ENCODE peak calls at places on chromosomes 2 and 18, in seven cellular contexts. One of them, this sample, is unnamed.

GRCh38 chr2:161077367-161078210 is 82.6 kb upstream of the TANK start:
- DNase-seq in GDM1: peak
- DNase-seq in left ventricle myocardium superior: no peak
- DNase-seq in stimulated activated CD4-positive, alpha-beta T cell treated with anti-CD3 and anti-CD28 coated beads, Interleukin-15, amount 100 ng/mL, for 24 hours: peak
- DNase-seq in T-helper 2 cell: peak
- DNase-seq in type B pancreatic cell: no peak
- DNase-seq in osteocyte: no peak
- DNase-seq in this sample: peak

GRCh38 chr2:238456966-238457926 is 30.5 kb downstream of the ASB1 start:
- DNase-seq in GDM1: no peak
- DNase-seq in left ventricle myocardium superior: no peak
- DNase-seq in stimulated activated CD4-positive, alpha-beta T cell treated with anti-CD3 and anti-CD28 coated beads, Interleukin-15, amount 100 ng/mL, for 24 hours: no peak
- DNase-seq in T-helper 2 cell: no peak
- DNase-seq in type B pancreatic cell: no peak
- DNase-seq in osteocyte: no peak
- DNase-seq in this sample: no peak

GRCh38 chr2:152544626-152545025 is 172.6 kb downstream of the PRPF40A start:
- DNase-seq in GDM1: no peak
- DNase-seq in left ventricle myocardium superior: no peak
- DNase-seq in stimulated activated CD4-positive, alpha-beta T cell treated with anti-CD3 and anti-CD28 coated beads, Interleukin-15, amount 100 ng/mL, for 24 hours: no peak
- DNase-seq in T-helper 2 cell: no peak
- DNase-seq in type B pancreatic cell: no peak
- DNase-seq in osteocyte: no peak
- DNase-seq in this sample: no peak

GRCh38 chr2:169345507-169346120 is 16.7 kb downstream of the LRP2 start:
- DNase-seq in GDM1: no peak
- DNase-seq in left ventricle myocardium superior: no peak
- DNase-seq in stimulated activated CD4-positive, alpha-beta T cell treated with anti-CD3 and anti-CD28 coated beads, Interleukin-15, amount 100 ng/mL, for 24 hours: no peak
- DNase-seq in T-helper 2 cell: no peak
- DNase-seq in type B pancreatic cell: no peak
- DNase-seq in osteocyte: no peak
- DNase-seq in this sample: no peak

GRCh38 chr2:8623576-8623957 is 58.3 kb upstream of the ID2 start:
- DNase-seq in GDM1: no peak
- DNase-seq in left ventricle myocardium superior: no peak
- DNase-seq in stimulated activated CD4-positive, alpha-beta T cell treated with anti-CD3 and anti-CD28 coated beads, Interleukin-15, amount 100 ng/mL, for 24 hours: no peak
- DNase-seq in T-helper 2 cell: no peak
- DNase-seq in type B pancreatic cell: no peak
- DNase-seq in osteocyte: no peak
- DNase-seq in this sample: no peak

GRCh38 chr2:216155954-216156353 is 46.8 kb downstream of the XRCC5 start:
- DNase-seq in GDM1: no peak
- DNase-seq in left ventricle myocardium superior: no peak
- DNase-seq in stimulated activated CD4-positive, alpha-beta T cell treated with anti-CD3 and anti-CD28 coated beads, Interleukin-15, amount 100 ng/mL, for 24 hours: no peak
- DNase-seq in T-helper 2 cell: no peak
- DNase-seq in type B pancreatic cell: no peak
- DNase-seq in osteocyte: no peak
- DNase-seq in this sample: no peak

GRCh38 chr2:40037303-40037702 is 258.2 kb upstream of the THUMPD2 start:
- DNase-seq in GDM1: no peak
- DNase-seq in left ventricle myocardium superior: no peak
- DNase-seq in stimulated activated CD4-positive, alpha-beta T cell treated with anti-CD3 and anti-CD28 coated beads, Interleukin-15, amount 100 ng/mL, for 24 hours: no peak
- DNase-seq in T-helper 2 cell: no peak
- DNase-seq in type B pancreatic cell: no peak
- DNase-seq in osteocyte: no peak
- DNase-seq in this sample: no peak

GRCh38 chr2:20580690-20581437 is 70.0 kb downstream of the HS1BP3 start:
- DNase-seq in GDM1: no peak
- DNase-seq in left ventricle myocardium superior: no peak
- DNase-seq in stimulated activated CD4-positive, alpha-beta T cell treated with anti-CD3 and anti-CD28 coated beads, Interleukin-15, amount 100 ng/mL, for 24 hours: no peak
- DNase-seq in T-helper 2 cell: no peak
- DNase-seq in type B pancreatic cell: no peak
- DNase-seq in osteocyte: no peak
- DNase-seq in this sample: no peak

GRCh38 chr2:238895901-238896600 is 48.2 kb downstream of the TWIST2 start:
- DNase-seq in GDM1: no peak
- DNase-seq in left ventricle myocardium superior: peak
- DNase-seq in stimulated activated CD4-positive, alpha-beta T cell treated with anti-CD3 and anti-CD28 coated beads, Interleukin-15, amount 100 ng/mL, for 24 hours: no peak
- DNase-seq in T-helper 2 cell: no peak
- DNase-seq in type B pancreatic cell: no peak
- DNase-seq in osteocyte: peak
- DNase-seq in this sample: no peak

GRCh38 chr2:69807821-69808540 is 21.5 kb upstream of the GMCL1 start:
- DNase-seq in GDM1: no peak
- DNase-seq in left ventricle myocardium superior: no peak
- DNase-seq in stimulated activated CD4-positive, alpha-beta T cell treated with anti-CD3 and anti-CD28 coated beads, Interleukin-15, amount 100 ng/mL, for 24 hours: no peak
- DNase-seq in T-helper 2 cell: no peak
- DNase-seq in type B pancreatic cell: no peak
- DNase-seq in osteocyte: peak
- DNase-seq in this sample: no peak

GRCh38 chr2:111671426-111672150 is 212.4 kb downstream of the ANAPC1 start:
- DNase-seq in GDM1: no peak
- DNase-seq in left ventricle myocardium superior: peak
- DNase-seq in stimulated activated CD4-positive, alpha-beta T cell treated with anti-CD3 and anti-CD28 coated beads, Interleukin-15, amount 100 ng/mL, for 24 hours: no peak
- DNase-seq in T-helper 2 cell: no peak
- DNase-seq in type B pancreatic cell: no peak
- DNase-seq in osteocyte: peak
- DNase-seq in this sample: no peak

GRCh38 chr2:24214880-24215279 is 40.0 kb downstream of the FAM228A start:
- DNase-seq in GDM1: no peak
- DNase-seq in left ventricle myocardium superior: no peak
- DNase-seq in stimulated activated CD4-positive, alpha-beta T cell treated with anti-CD3 and anti-CD28 coated beads, Interleukin-15, amount 100 ng/mL, for 24 hours: no peak
- DNase-seq in T-helper 2 cell: no peak
- DNase-seq in type B pancreatic cell: no peak
- DNase-seq in osteocyte: no peak
- DNase-seq in this sample: no peak

GRCh38 chr18:61892683-61893303 is at the start of gene RNF152:
- DNase-seq in GDM1: no peak
- DNase-seq in left ventricle myocardium superior: peak
- DNase-seq in stimulated activated CD4-positive, alpha-beta T cell treated with anti-CD3 and anti-CD28 coated beads, Interleukin-15, amount 100 ng/mL, for 24 hours: peak
- DNase-seq in T-helper 2 cell: no peak
- DNase-seq in type B pancreatic cell: peak
- DNase-seq in osteocyte: no peak
- DNase-seq in this sample: peak